ENCODE peak calls at places on chromosomes 5 and 9, in eight cellular contexts. M, X, J, O, F, G, S and K are unnamed samples.

GRCh38 chr9:100099722-100100042 is 639 bp downstream of the INVS start:
- DNase-seq in G (no peak), O (no peak), S (no peak), J (no peak), F (no peak), M (no peak), X (no peak), K (no peak)

GRCh38 chr5:57298985-57299491 is 125.2 kb downstream of the GPBP1 start:
- DNase-seq in S (peak; percentile 72), X (no peak), M (peak; percentile 44), F (peak; percentile 86), J (peak; percentile 30), O (no peak), G (peak; percentile 87), K (peak; percentile 68)

GRCh38 chr9:77018058-77019009 is 1.1 kb upstream of the FOXB2 start:
- DNase-seq in O (no peak), G (peak; percentile 34), J (no peak), S (peak; percentile 70), X (no peak), F (no peak), M (no peak), K (no peak)

GRCh38 chr5:131171276-131171815 is 602 bp downstream of the LYRM7 start:
- DNase-seq in G (peak; percentile 13), O (no peak), F (no peak), M (no peak), X (no peak), S (peak; percentile 8), J (peak; percentile 51), K (peak; percentile 53)

GRCh38 chr5:85556464-85556863 is 1061.3 kb upstream of the COX7C start:
- DNase-seq in J (no peak), G (no peak), M (no peak), X (no peak), O (no peak), F (no peak), S (no peak), K (no peak)

GRCh38 chr5:120703923-120704445 is 239.9 kb downstream of the PRR16 start:
- DNase-seq in S (no peak), G (no peak), J (no peak), F (no peak), X (no peak), O (no peak), M (no peak), K (no peak)

GRCh38 chr9:99004717-99005460 is 61.2 kb downstream of the COL15A1 start:
- DNase-seq in S (no peak), X (no peak), J (no peak), G (no peak), O (no peak), F (no peak), M (no peak), K (no peak)

GRCh38 chr9:79616013-79616412 is 44.2 kb downstream of the TLE4 start:
- DNase-seq in O (no peak), F (peak; percentile 49), M (no peak), X (no peak), J (no peak), S (peak; percentile 14), G (peak; percentile 48), K (no peak)

GRCh38 chr5:81717221-81717620 is 33.7 kb downstream of the SSBP2 start:
- DNase-seq in F (peak; percentile 72), O (no peak), J (no peak), M (no peak), S (no peak), X (no peak), G (peak; percentile 60), K (no peak)

GRCh38 chr9:13450723-13451122 is 171.2 kb upstream of the MPDZ start:
- DNase-seq in G (no peak), J (no peak), S (no peak), X (no peak), M (no peak), F (no peak), O (no peak), K (no peak)

GRCh38 chr9:91154686-91155085 is 207.0 kb downstream of the AUH start:
- DNase-seq in O (no peak), M (no peak), J (no peak), S (no peak), G (no peak), X (no peak), F (no peak), K (no peak)

GRCh38 chr9:133334161-133334560 is 1.8 kb downstream of the SURF6 start:
- DNase-seq in M (no peak), J (peak; percentile 86), S (peak; percentile 65), G (no peak), O (no peak), X (no peak), F (no peak), K (peak; percentile 97)

GRCh38 chr9:34465468-34465867 is 6.9 kb downstream of the DNAI1 start:
- DNase-seq in G (no peak), J (no peak), S (no peak), F (no peak), O (no peak), M (no peak), X (no peak), K (no peak)

GRCh38 chr9:88388886-88389617 is 808 bp downstream of the SPIN1 start:
- DNase-seq in F (peak; percentile 76), M (no peak), S (peak; percentile 87), G (peak; percentile 85), X (no peak), O (peak; percentile 82), J (peak; percentile 51), K (peak; percentile 56)

GRCh38 chr9:94780516-94780950 is 54.0 kb downstream of the AOPEP start:
- DNase-seq in F (no peak), X (no peak), S (no peak), J (no peak), O (peak; percentile 66), G (peak; percentile 47), M (peak; percentile 52), K (no peak)

GRCh38 chr9:35760651-35761050 is 6.6 kb upstream of the MSMP start:
- DNase-seq in F (peak; percentile 41), G (no peak), J (no peak), X (no peak), O (no peak), M (no peak), S (no peak), K (no peak)

GRCh38 chr9:710951-711745 is 130.3 kb upstream of the DMRT1 start:
- DNase-seq in G (no peak), S (no peak), O (no peak), J (no peak), M (no peak), F (no peak), X (no peak), K (no peak)

GRCh38 chr5:88862547-88863175 is 20.3 kb downstream of the MEF2C start:
- DNase-seq in X (no peak), J (no peak), M (no peak), S (no peak), O (no peak), F (no peak), G (no peak), K (no peak)

GRCh38 chr9:137479315-137479861 is 20.3 kb upstream of the NSMF start:
- DNase-seq in F (peak; percentile 11), O (no peak), M (no peak), G (no peak), S (peak; percentile 28), X (no peak), J (no peak), K (no peak)

GRCh38 chr9:120443489-120443888 is 136.5 kb downstream of the CDK5RAP2 start:
- DNase-seq in S (no peak), X (no peak), G (peak; percentile 45), M (no peak), J (no peak), O (no peak), F (peak; percentile 89), K (no peak)

GRCh38 chr5:150605546-150605945 is 34.9 kb upstream of the SYNPO start:
- DNase-seq in M (no peak), F (no peak), O (no peak), X (no peak), J (no peak), S (no peak), G (no peak), K (no peak)

GRCh38 chr5:31161772-31162171 is 31.7 kb upstream of the CDH6 start:
- DNase-seq in G (peak; percentile 0), O (no peak), S (peak; percentile 73), F (no peak), J (no peak), M (no peak), X (no peak), K (peak; percentile 76)

GRCh38 chr5:168752416-168753190 is 173.4 kb upstream of the PANK3 start:
- DNase-seq in M (no peak), X (no peak), G (no peak), O (no peak), F (no peak), S (no peak), J (no peak), K (no peak)
- H3K27ac ChIP-seq in M (no peak overlapping the region), X (no peak overlapping the region), G (no peak overlapping the region), O (no peak overlapping the region), F (no peak overlapping the region), S (no peak overlapping the region), J (no peak overlapping the region), K (no peak overlapping the region)

DNA sequence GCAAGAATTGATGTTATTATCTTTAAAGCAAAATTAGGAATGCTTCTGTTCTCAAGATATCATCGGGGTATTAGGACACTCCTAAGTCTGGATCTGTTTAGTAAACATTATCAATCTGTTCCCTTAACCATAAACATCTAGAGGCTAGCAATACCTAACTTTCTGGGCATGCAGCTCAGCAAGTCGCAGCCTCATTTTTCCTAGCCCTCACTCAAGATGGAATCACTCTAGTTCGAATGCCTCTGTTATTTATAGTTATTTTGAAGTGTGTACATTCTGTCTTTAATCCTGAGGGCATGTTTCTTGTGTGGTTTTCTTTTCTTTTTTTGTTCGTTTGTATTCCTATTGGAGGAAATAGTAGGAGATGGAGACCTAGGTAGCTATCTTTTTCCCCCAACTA is 66.9 kb downstream of the FER start:
- DNase-seq in O (no peak), J (no peak), X (no peak), M (no peak), G (no peak), S (no peak), F (no peak), K (no peak)
- H3K4me3 ChIP-seq in O (no peak overlapping the region), J (no peak overlapping the region), X (no peak overlapping the region), M (no peak overlapping the region), G (no peak overlapping the region), S (no peak overlapping the region), F (no peak overlapping the region), K (no peak overlapping the region)

DNA sequence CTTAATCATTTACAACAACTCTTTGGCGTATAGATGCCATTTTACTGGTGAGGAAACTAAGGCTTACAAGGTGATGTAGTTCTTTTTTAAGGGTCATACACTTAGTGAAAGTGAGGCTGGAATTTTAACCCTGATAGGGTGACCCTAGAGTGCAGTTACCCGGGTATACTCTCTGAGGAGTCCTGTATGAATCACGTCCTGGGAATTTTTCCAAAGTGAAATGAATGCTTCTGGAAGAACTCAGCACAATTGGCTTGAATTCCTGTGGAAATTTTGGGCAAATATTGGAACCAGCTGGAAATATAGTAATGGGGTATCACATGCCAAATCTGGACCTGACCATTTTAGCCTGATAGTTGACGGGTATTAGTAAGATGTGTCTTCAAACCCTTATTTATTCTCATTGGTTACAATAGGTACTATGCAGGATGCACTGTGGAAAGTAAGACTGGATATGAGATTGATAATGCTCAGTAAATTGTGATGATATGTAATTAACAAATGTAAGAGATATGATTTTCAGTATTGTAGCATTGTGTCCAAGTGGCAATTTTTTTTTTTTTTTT is 14.8 kb downstream of the SUB1 start:
- DNase-seq in M (no peak), F (peak; percentile 86), O (no peak), G (peak; percentile 87), X (no peak), J (no peak), S (no peak), K (no peak)
- H3K27ac ChIP-seq in M (no peak overlapping the region), F (peak overlapping the region; percentile 15), O (peak overlapping the region; percentile 12), G (peak overlapping the region; percentile 49), X (no peak overlapping the region), J (peak overlapping the region; percentile 50), S (no peak overlapping the region), K (no peak overlapping the region)

GRCh38 chr9:127926961-127927456 is 3.6 kb downstream of the PIP5KL1 start:
- DNase-seq in M (no peak), G (peak; percentile 49), F (no peak), S (peak; percentile 56), X (no peak), J (no peak), O (no peak), K (no peak)
- H3K4me3 ChIP-seq in M (no peak overlapping the region), G (peak overlapping the region; percentile 55), F (no peak overlapping the region), S (peak overlapping the region; percentile 60), X (peak overlapping the region; percentile 63), J (peak overlapping the region; percentile 30), O (no peak overlapping the region), K (no peak overlapping the region)